ENCODE peak calls at places on chromosomes 5 and 9, in four cellular contexts. T is neural crest cell, N is fibroblast of mammary gland, A is stomach. V is an unnamed sample.

GRCh38 chr5:80191991-80192398 is 63.9 kb downstream of the SERINC5 start:
- DNase-seq in T (no peak), N (no peak), A (no peak), V (no peak)

GRCh38 chr5:5296061-5296460 is 126.4 kb upstream of the ICE1 start:
- DNase-seq in T (no peak), N (no peak), A (no peak), V (no peak)

GRCh38 chr5:176996780-176997179 is 9.8 kb downstream of the UIMC1 start:
- DNase-seq in T (no peak), N (peak), A (no peak), V (no peak)

GRCh38 chr9:113985968-113986585 is 92.0 kb downstream of the AMBP start:
- DNase-seq in T (no peak), N (peak), A (no peak), V (no peak)

GRCh38 chr9:131481441-131482342 is 21.0 kb upstream of the POMT1 start:
- DNase-seq in T (no peak), N (no peak), A (no peak), V (no peak)

GRCh38 chr9:134919316-134919715 is 1.6 kb upstream of the FCN1 start:
- DNase-seq in T (no peak), N (no peak), A (no peak), V (peak)

GRCh38 chr5:58466939-58467338 is 7.1 kb upstream of the PLK2 start:
- DNase-seq in T (no peak), N (peak), A (peak), V (no peak)

GRCh38 chr9:117278656-117279055 is 136.2 kb downstream of the ASTN2 start:
- DNase-seq in T (no peak), N (no peak), A (no peak), V (no peak)

GRCh38 chr5:167555771-167556170 is 735.7 kb upstream of the WWC1 start:
- DNase-seq in T (no peak), N (no peak), A (no peak), V (no peak)

GRCh38 chr9:11500780-11501179 is 888.0 kb upstream of the PTPRD start:
- DNase-seq in T (no peak), N (no peak), A (no peak), V (no peak)

GRCh38 chr5:132274050-132274869 is 16.8 kb downstream of the PDLIM4 start:
- DNase-seq in T (no peak), N (no peak), A (peak), V (no peak)

GRCh38 chr5:169812786-169813185 is 167.5 kb downstream of the INSYN2B start:
- DNase-seq in T (no peak), N (no peak), A (no peak), V (no peak)

GRCh38 chr5:90305022-90305720 is 104.4 kb downstream of the CETN3 start:
- DNase-seq in T (no peak), N (no peak), A (no peak), V (no peak)

GRCh38 chr9:115000217-115000639 is 69.8 kb upstream of the TNFSF8 start:
- DNase-seq in T (no peak), N (peak), A (no peak), V (no peak)

GRCh38 chr9:124423155-124423554 is 7.9 kb upstream of the PSMB7 start:
- DNase-seq in T (no peak), N (no peak), A (no peak), V (no peak)

GRCh38 chr9:124420991-124421543 is 5.8 kb upstream of the PSMB7 start:
- DNase-seq in T (no peak), N (no peak), A (no peak), V (no peak)

GRCh38 chr9:124415852-124416484 is 726 bp upstream of the PSMB7 start:
- DNase-seq in T (no peak), N (no peak), A (no peak), V (no peak)

GRCh38 chr9:124423591-124423990 is 8.3 kb upstream of the PSMB7 start:
- DNase-seq in T (no peak), N (no peak), A (no peak), V (no peak)

DNA sequence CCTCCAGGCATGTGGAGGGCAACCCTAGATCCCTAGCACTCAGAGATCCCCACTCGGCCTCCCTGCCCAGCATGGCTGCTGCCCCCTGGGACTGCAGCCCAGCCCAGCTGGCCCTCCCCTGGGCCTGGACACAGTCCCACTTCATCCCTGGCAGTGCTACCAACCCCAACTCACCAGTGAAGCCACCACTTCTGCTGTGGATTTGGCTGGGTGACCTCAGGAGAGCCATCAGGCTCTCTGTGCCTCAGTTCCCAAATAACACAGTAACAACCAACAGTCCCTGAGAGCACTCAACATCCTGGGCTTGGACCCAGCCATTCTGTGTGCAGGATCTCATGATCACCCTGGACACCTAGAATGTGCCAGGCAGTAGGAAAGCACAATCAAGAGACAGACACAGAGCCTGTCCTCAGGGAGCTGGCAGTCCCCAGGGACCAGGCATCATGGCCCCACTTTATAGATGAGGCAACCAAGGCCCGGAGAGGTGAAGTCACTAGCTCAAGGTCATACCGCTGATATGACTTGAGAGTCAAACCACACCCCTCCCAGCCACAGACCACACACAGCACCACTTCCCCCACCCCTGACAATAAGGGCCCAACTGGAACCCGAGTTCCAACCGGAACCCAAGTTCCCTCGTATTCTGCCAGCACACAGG is 4.7 kb upstream of the PSMB7 start:
- DNase-seq in T (no peak), N (no peak), A (no peak), V (no peak)
- TF ChIP-seq CTCF in T (peak), N (no peak), A (no peak), V (peak)

GRCh38 chr9:18791074-18791473 is 241.9 kb downstream of the SAXO1 start:
- DNase-seq in T (peak), N (no peak), A (no peak), V (peak)
- TF ChIP-seq CTCF in T (peak), N (peak), A (no peak), V (peak)

GRCh38 chr5:56850423-56850822 is 35.1 kb downstream of the MAP3K1 start:
- DNase-seq in T (no peak), N (no peak), A (no peak), V (no peak)

GRCh38 chr5:56851258-56851941 is 36.1 kb downstream of the MAP3K1 start:
- DNase-seq in T (no peak), N (peak), A (no peak), V (no peak)

GRCh38 chr5:56852228-56853000 is 37.1 kb downstream of the MAP3K1 start:
- DNase-seq in T (no peak), N (peak), A (no peak), V (no peak)

GRCh38 chr5:56848206-56848605 is 32.9 kb downstream of the MAP3K1 start:
- DNase-seq in T (no peak), N (no peak), A (no peak), V (no peak)

GRCh38 chr5:56849671-56850070 is 34.3 kb downstream of the MAP3K1 start:
- DNase-seq in T (no peak), N (no peak), A (no peak), V (no peak)
- TF ChIP-seq CTCF in T (no peak), N (no peak), A (no peak), V (no peak)

GRCh38 chr9:38360880-38361836 is 31.3 kb upstream of the ALDH1B1 start:
- DNase-seq in T (no peak), N (no peak), A (no peak), V (no peak)
- TF ChIP-seq CTCF in T (no peak), N (no peak), A (no peak), V (no peak)

GRCh38 chr9:127344373-127344995 is 52.5 kb upstream of the SLC2A8 start:
- DNase-seq in T (no peak), N (no peak), A (no peak), V (no peak)

GRCh38 chr9:127345566-127345965 is 51.4 kb upstream of the SLC2A8 start:
- DNase-seq in T (no peak), N (no peak), A (no peak), V (no peak)

GRCh38 chr9:127347831-127348699 is 48.9 kb upstream of the SLC2A8 start:
- DNase-seq in T (no peak), N (peak), A (peak), V (no peak)

GRCh38 chr9:127349483-127350127 is 47.4 kb upstream of the SLC2A8 start:
- DNase-seq in T (no peak), N (no peak), A (peak), V (no peak)

DNA sequence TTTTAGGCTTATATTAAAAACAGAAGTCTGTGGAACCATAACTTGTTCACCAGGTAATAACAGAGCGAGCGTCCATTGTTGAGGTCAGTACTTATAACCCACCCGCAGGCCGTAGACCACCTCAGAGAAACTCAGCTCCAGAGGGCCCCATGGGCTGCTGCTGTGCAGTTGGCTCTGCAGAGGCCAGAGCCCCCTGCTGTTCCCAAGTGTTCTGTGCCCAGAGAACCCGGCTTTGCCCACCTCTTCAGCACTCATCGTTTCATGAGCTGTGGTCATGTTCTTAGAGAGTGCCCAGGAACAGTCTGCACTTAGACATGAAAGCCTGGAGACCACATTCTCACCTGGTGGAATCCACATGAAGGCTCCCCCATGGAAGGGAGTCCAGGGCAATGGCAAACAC is 50.4 kb upstream of the SLC2A8 start:
- DNase-seq in T (no peak), N (no peak), A (peak), V (no peak)
- TF ChIP-seq CTCF in T (peak), N (peak), A (no peak), V (no peak)